ENCODE peak calls at places on chromosomes 13 and 19, in five cellular contexts. F, J, X, E and V are unnamed samples.

GRCh38 chr19:44624840-44625354 is 11.5 kb downstream of the IGSF23 start:
- DNase-seq in F (no peak), J (no peak), X (no peak), E (no peak), V (no peak)

GRCh38 chr19:6720369-6721112 is at the start of gene C3:
- DNase-seq in F (no peak), J (no peak), X (no peak), E (peak; percentile 59), V (no peak)

GRCh38 chr19:57099199-57099661 is 20.6 kb upstream of the USP29 start:
- DNase-seq in F (peak; percentile 84), J (no peak), X (peak; percentile 4), E (peak; percentile 59), V (no peak)

GRCh38 chr19:11421607-11422098 is 2.5 kb upstream of the RGL3 start:
- DNase-seq in F (peak; percentile 95), J (no peak), X (no peak), E (peak; percentile 50), V (no peak)

GRCh38 chr19:13155472-13156284 is 5.5 kb downstream of the IER2 start:
- DNase-seq in F (peak; percentile 89), J (peak; percentile 35), X (peak; percentile 50), E (peak; percentile 88), V (no peak)

GRCh38 chr19:6056801-6057650 is 53.3 kb downstream of the RFX2 start:
- DNase-seq in F (no peak), J (no peak), X (no peak), E (peak; percentile 51), V (no peak)

GRCh38 chr19:42386974-42387707 is 3.0 kb downstream of the CNFN start:
- DNase-seq in F (peak; percentile 89), J (no peak), X (peak; percentile 48), E (peak; percentile 74), V (no peak)

GRCh38 chr13:20395061-20395916 is 130.4 kb downstream of the CRYL1 start:
- DNase-seq in F (no peak), J (no peak), X (no peak), E (no peak), V (no peak)

GRCh38 chr19:46944918-46945628 is 74.6 kb upstream of the NPAS1 start:
- DNase-seq in F (peak; percentile 54), J (no peak), X (no peak), E (peak; percentile 66), V (peak; percentile 23)

DNA sequence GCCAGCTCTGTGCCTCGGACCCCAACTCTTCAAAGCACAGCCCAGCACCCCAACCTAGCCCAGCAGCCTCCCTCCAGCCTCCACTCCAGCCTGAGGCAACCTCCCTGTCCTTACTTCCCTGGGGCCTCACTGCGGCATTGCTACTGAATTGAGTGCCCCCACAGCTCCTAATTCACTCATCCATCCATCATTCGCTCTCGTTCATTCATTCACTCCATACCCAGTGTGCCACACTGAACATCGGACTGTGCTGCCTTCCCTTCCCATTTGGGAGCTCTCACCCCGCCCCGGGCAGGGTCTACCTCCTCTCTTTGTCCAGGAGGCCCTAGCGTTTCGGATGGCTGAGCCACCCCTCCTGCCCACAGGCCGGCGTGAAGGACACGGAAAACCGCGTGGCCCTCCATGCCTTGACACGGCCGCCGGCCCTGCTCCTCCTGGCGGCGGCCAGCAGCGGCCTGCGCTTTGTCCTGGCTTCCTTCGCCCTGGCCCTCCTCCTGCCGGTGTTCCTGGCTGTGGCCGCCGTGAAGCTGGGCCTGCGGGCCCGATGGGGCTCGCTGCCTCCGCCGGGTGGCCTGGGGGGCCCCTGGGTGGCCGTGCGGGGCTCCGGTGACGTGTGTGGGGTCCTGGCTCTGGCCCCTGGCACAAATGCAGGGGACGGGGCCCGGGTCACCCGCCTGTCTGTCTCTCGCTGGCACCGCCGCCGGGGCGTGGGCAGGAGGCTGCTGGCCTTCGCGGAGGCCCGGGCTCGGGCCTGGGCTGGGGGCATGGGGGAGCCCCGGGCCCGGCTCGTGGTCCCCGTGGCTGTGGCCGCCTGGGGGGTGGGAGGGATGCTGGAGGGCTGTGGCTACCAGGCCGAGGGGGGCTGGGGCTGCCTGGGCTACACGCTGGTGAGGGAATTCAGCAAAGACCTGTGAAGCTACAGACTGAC is 1.3 kb downstream of the NAT14 start:
- DNase-seq in F (no peak), J (no peak), X (no peak), E (no peak), V (no peak)
- TF ChIP-seq CTCF in F (no peak), J (no peak), X (no peak), E (no peak), V (no peak)

GRCh38 chr13:91017669-91018053 is 329.8 kb upstream of the MIR17HG start:
- DNase-seq in F (peak; percentile 25), J (no peak), X (no peak), E (peak; percentile 64), V (no peak)
- TF ChIP-seq CTCF in F (no peak), J (no peak), X (no peak), E (no peak), V (no peak)

GRCh38 chr19:38850231-38850975 is 617 bp upstream of the HNRNPL start:
- DNase-seq in F (peak; percentile 99), J (peak; percentile 100), X (peak; percentile 97), E (peak; percentile 100), V (peak; percentile 98)

GRCh38 chr19:38848299-38849146 is 1.3 kb downstream of the HNRNPL start:
- DNase-seq in F (no peak), J (no peak), X (no peak), E (no peak), V (no peak)

GRCh38 chr19:38850976-38851621 is 1.3 kb upstream of the HNRNPL start:
- DNase-seq in F (peak; percentile 51), J (no peak), X (no peak), E (peak; percentile 27), V (peak; percentile 62)

GRCh38 chr19:38849147-38849745 is 540 bp downstream of the HNRNPL start:
- DNase-seq in F (peak; percentile 93), J (peak; percentile 80), X (peak; percentile 97), E (peak; percentile 97), V (peak; percentile 99)

DNA sequence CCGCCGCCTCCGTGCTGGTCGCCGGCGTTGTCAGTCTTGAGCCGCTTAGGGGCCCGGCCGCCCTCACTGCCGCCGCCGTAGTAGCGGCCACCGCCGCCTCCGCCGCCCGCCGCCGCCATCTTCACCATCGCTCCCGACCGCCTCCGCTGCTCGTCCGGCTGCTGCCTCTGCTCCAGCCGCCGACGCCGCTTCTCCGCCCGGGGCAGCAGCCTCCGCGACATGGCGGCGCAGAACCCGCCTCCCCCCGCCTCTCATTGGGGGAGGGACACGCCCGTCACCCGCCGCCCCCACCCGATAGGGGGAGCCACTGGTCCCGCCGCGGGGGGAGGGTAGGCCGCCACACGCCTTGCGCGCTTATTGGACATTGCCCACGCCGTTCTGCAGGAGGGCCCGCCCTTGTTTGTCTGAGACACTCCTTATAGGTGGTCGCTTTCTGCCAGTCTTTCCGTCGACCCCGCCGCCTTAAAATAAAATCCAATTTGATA is at the start of gene HNRNPL:
- DNase-seq in F (peak; percentile 99), J (peak; percentile 100), X (peak; percentile 99), E (no peak), V (peak; percentile 100)
- TF ChIP-seq CTCF in F (peak; percentile 34), J (peak; percentile 18), X (peak; percentile 16), E (peak; percentile 28), V (peak; percentile 81)

GRCh38 chr19:39445258-39446071 is at the start of gene SUPT5H:
- DNase-seq in F (peak; percentile 97), J (peak; percentile 89), X (peak; percentile 97), E (peak; percentile 99), V (peak; percentile 92)
- TF ChIP-seq CTCF in F (no peak), J (no peak), X (no peak), E (no peak), V (no peak)

DNA sequence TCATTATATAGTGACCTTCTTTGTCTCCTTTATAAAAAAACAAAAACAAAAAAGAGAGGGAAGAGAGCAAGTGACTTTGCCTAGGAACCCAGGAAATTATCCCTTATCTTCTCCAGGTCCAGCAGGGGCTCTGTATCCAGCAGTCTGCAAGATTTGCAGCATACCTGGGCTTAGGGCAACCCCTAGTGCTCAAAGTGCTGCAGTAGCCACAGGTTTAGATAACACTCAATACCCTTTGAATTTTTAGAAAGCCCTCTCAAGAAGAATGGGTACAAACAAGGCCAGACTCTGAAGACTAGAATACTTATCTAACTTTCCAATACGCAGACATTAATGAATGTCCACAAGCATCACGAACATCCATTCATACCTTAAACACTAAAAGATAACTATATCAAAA is 43.2 kb downstream of the CCNA1 start:
- DNase-seq in F (peak; percentile 58), J (no peak), X (no peak), E (no peak), V (no peak)
- TF ChIP-seq CTCF in F (no peak), J (no peak), X (no peak), E (no peak), V (no peak)

GRCh38 chr13:113863511-113864302 is at the start of gene GAS6:
- DNase-seq in F (peak; percentile 57), J (no peak), X (no peak), E (peak; percentile 74), V (peak; percentile 67)
- TF ChIP-seq CTCF in F (no peak), J (no peak), X (no peak), E (no peak), V (no peak)

DNA sequence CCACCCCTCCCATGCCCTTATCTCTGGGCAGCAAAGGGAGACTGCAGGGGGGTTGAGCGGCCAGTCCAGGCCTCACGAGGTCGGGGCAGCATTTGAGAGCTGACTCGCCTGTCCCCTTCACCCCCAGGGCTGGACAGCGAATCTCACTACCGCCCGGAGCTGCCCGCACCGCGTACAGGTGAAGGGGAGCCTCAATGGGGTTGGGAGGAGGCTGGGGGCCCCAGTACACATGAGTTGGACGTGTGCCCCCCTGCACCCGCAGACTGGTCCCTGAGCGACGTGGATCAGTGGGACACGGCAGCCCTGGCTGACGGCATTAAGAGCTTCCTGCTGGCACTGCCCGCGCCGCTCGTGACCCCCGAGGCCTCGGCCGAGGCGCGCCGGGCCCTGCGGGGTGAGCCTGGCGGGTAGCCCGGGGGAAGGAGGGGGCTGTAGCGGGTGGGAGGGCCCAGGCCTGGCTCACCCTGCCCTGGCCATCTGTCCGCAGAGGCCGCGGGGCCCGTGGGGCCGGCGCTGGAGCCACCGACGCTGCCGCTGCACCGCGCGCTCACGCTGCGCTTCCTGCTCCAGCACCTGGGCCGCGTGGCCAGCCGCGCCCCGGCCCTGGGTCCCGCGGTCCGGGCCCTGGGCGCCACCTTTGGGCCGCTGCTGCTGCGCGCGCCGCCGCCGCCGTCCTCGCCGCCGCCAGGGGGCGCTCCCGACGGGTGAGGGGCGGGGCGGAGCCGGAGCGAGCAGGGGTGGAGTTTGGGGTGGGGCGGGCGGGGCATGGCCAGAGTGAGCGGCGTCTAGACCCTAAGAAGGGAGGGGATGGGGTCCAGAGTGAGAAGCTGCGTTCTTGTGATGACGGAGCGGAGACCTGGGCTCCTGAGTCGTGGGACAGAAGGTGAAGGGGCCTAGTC is 8.1 kb downstream of the PIK3R2 start:
- DNase-seq in F (peak; percentile 77), J (no peak), X (peak; percentile 73), E (peak; percentile 82), V (peak; percentile 68)
- TF ChIP-seq CTCF in F (peak; percentile 64), J (peak; percentile 21), X (peak; percentile 53), E (peak; percentile 89), V (peak; percentile 68)

GRCh38 chr13:85812282-85812681 is 13.1 kb upstream of the SLITRK6 start:
- DNase-seq in F (no peak), J (no peak), X (no peak), E (no peak), V (no peak)

DNA sequence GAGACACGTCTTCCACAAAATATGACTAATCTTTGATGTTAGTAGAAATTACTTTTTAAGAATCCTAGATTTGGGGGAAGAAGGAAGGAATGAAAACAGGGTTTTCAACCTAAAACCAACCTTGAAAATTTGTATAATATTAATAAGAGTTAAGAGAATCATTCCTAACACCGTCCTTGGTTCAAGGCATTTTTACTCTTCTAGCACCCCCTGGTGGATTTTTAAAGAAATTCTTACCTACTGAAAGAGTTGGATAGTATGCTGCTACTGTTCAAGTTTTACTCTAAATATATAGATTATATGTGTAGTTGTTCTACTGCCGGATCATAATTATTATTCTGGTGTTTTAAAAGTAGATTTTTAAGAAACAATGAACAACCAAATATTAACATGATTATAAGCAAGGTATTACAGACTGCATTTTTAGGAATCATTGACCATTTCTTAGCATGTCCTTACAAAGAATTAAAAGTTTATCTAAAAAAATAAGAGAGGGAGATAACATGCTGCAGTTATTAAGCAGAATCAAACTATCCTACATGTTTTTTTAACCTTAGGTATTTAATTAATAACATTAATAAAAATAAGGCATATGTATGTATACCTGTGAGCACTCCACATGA is 7.4 kb upstream of the SLITRK6 start:
- DNase-seq in F (no peak), J (no peak), X (no peak), E (no peak), V (no peak)
- TF ChIP-seq CTCF in F (peak; percentile 44), J (peak; percentile 48), X (peak; percentile 61), E (peak; percentile 35), V (peak; percentile 88)